ENCODE peak calls at places on chromosome X, in four cellular contexts. One of them, this sample, is unnamed.

GRCh38 chrX:16212024-16212423 is 44.7 kb downstream of the MAGEB17 start:
- DNase-seq in IMR-90: peak
- DNase-seq in H1: no peak
- DNase-seq in GM12878: no peak
- DNase-seq in this sample: no peak

GRCh38 chrX:39002466-39002865 is 201.2 kb downstream of the MID1IP1 start:
- DNase-seq in GM12878: no peak
- DNase-seq in H1: no peak
- DNase-seq in IMR-90: no peak
- DNase-seq in this sample: no peak

GRCh38 chrX:107659768-107660167 is 31.5 kb downstream of the PRPS1 start:
- DNase-seq in GM12878: no peak
- DNase-seq in H1: no peak
- DNase-seq in IMR-90: peak
- DNase-seq in this sample: peak

GRCh38 chrX:40068048-40068447 is 29.7 kb downstream of the BCOR start:
- DNase-seq in H1: no peak
- DNase-seq in GM12878: no peak
- DNase-seq in IMR-90: no peak
- DNase-seq in this sample: no peak

GRCh38 chrX:155767101-155767878 is 113.9 kb upstream of the VAMP7 start:
- DNase-seq in H1: peak
- DNase-seq in GM12878: peak
- DNase-seq in IMR-90: peak
- DNase-seq in this sample: peak

GRCh38 chrX:21840199-21840557 is 761 bp downstream of the MBTPS2 start:
- DNase-seq in IMR-90: peak
- DNase-seq in H1: no peak
- DNase-seq in GM12878: no peak
- DNase-seq in this sample: no peak

GRCh38 chrX:135327299-135327698 is 18.0 kb downstream of the ETDC start:
- DNase-seq in H1: no peak
- DNase-seq in IMR-90: peak
- DNase-seq in GM12878: no peak
- DNase-seq in this sample: no peak

GRCh38 chrX:110133735-110134370 is 130.9 kb downstream of the TMEM164 start:
- DNase-seq in GM12878: no peak
- DNase-seq in IMR-90: no peak
- DNase-seq in H1: no peak
- DNase-seq in this sample: no peak

GRCh38 chrX:153773741-153774575 is 6.9 kb upstream of the SRPK3 start:
- DNase-seq in GM12878: no peak
- DNase-seq in IMR-90: no peak
- DNase-seq in H1: no peak
- DNase-seq in this sample: no peak

GRCh38 chrX:153469811-153470410 is 465 bp downstream of the HAUS7 start:
- DNase-seq in GM12878: no peak
- DNase-seq in H1: no peak
- DNase-seq in IMR-90: peak
- DNase-seq in this sample: peak

GRCh38 chrX:72304877-72305276 is 837 bp downstream of the CITED1 start:
- DNase-seq in H1: no peak
- DNase-seq in IMR-90: no peak
- DNase-seq in GM12878: no peak
- DNase-seq in this sample: no peak

GRCh38 chrX:153719238-153719637 is 4.9 kb downstream of the BCAP31 start:
- DNase-seq in GM12878: no peak
- DNase-seq in IMR-90: no peak
- DNase-seq in H1: no peak
- DNase-seq in this sample: no peak

GRCh38 chrX:40685352-40685918 is 38.1 kb upstream of the CXorf38 start:
- DNase-seq in GM12878: no peak
- DNase-seq in IMR-90: no peak
- DNase-seq in H1: no peak
- DNase-seq in this sample: no peak

GRCh38 chrX:100408643-100409315 is 1.3 kb downstream of the PCDH19 start:
- DNase-seq in IMR-90: no peak
- DNase-seq in H1: no peak
- DNase-seq in GM12878: no peak
- DNase-seq in this sample: no peak

GRCh38 chrX:47562615-47563243 is 1.7 kb downstream of the ARAF start:
- DNase-seq in H1: no peak
- DNase-seq in IMR-90: no peak
- DNase-seq in GM12878: no peak
- DNase-seq in this sample: no peak

GRCh38 chrX:66074920-66075879 is 35.3 kb upstream of the VSIG4 start:
- DNase-seq in IMR-90: no peak
- DNase-seq in H1: no peak
- DNase-seq in GM12878: peak
- DNase-seq in this sample: peak

GRCh38 chrX:13153796-13154195 is 109.4 kb upstream of the FAM9C start:
- DNase-seq in H1: no peak
- DNase-seq in GM12878: no peak
- DNase-seq in IMR-90: peak
- DNase-seq in this sample: no peak

GRCh38 chrX:40651620-40652223 is 4.4 kb upstream of the CXorf38 start:
- DNase-seq in IMR-90: peak
- DNase-seq in GM12878: no peak
- DNase-seq in H1: no peak
- DNase-seq in this sample: peak

GRCh38 chrX:78024349-78025108 is 55.1 kb upstream of the PGAM4 start:
- DNase-seq in IMR-90: peak
- DNase-seq in GM12878: no peak
- DNase-seq in H1: no peak
- DNase-seq in this sample: peak
- TF ChIP-seq CHD1 in IMR-90: no peak
- TF ChIP-seq CHD1 in GM12878: no peak
- TF ChIP-seq CHD1 in H1: no peak
- TF ChIP-seq CHD1 in this sample: no peak

DNA sequence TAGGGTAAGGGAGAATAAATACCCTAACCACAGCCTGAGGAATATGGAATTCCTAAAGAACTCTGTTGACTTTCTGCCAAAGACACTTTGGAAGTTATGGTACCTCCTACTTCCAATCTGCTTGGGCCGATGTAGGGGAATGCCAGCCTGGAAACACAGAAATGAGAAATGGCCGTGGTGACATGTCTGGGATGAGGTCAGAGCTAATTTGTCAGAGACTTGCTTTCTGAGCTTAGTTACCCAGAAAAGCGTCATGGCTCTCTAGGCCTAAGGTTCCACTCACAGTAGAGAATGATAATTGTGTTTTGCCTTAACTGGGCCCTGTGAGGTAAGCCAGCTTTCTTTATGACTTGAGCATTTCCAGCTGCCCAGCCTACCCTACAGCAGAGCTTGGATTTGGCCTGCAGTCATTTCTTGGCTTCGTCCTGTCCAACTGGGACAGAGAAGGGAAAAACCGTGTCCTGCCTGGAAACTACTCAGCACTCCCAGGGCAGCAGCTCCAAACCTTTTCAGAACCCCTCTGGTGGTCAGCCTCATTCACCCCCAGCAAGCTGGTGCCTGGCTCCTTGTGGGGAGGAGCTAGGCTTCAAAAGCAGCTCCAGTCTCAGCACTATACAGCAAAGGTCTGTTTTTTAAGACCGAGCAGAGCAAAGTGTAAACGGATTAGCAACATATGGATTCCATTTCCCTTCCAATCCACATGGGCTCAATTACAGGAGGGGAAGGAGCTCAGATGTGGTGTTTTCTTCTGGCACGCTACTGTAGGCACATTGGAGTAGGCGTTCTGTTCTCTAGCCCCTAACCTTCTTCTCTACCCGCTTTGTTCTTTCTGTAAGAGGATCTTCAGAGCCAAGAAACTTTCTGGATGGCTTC is 92.2 kb downstream of the RLIM start:
- DNase-seq in H1: no peak
- DNase-seq in GM12878: no peak
- DNase-seq in IMR-90: peak
- DNase-seq in this sample: no peak
- TF ChIP-seq CHD1 in H1: no peak
- TF ChIP-seq CHD1 in GM12878: no peak
- TF ChIP-seq CHD1 in IMR-90: no peak
- TF ChIP-seq CHD1 in this sample: no peak

DNA sequence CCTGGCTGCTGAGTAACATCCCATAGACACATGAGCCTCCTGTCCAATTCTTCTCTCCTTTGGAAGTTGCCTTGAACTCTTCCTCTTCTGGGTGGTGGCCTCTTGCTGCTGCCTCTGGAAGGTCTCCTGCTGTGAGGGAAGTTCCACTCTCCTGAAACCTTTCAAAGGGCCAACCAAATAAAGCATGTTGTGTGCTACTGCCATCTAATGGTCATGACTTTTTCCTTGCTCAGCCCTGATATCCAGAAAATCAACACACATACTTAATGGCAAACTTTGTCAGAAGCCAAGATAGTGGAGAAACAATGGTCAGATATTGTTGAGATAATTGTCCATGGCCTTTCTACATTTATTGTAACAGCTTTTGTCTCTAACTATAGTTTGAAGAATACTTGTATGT is 19.1 kb upstream of the ZXDA start:
- DNase-seq in GM12878: no peak
- DNase-seq in IMR-90: peak
- DNase-seq in H1: no peak
- DNase-seq in this sample: no peak
- TF ChIP-seq CHD1 in GM12878: no peak
- TF ChIP-seq CHD1 in IMR-90: no peak
- TF ChIP-seq CHD1 in H1: no peak
- TF ChIP-seq CHD1 in this sample: no peak

DNA sequence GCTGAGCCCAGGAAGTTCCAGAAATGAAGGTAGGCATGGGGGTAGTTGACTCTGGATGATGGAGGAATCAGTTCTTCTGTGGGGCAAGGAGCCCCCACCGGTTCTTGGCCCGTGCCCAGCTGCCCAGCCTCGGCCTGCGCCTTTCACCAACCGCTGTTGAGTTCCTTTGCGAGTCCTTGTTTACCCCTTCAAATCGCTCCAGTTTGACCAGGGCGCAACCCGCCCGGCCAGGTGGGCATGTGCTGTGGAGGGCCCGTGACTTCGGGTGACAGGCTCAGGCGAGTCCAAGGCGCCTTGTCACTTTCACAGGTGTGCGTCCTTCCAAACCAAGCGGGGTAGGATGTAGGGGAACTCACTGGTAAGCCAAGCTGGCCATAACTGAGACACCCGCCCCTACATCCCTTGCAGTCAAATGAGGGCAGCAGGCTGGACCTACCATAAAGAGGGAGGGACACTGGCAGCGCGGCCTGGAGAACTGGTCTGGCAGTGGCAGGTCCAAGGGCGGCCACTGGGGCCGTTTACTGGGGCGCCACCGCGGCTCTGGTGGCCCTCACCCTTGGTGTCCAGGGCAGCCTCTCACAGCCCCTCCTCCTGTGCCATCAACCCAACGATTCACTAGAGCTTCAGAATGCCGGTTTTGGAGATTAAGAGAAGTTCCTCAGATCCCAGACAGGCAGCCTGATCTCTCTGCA is 160.3 kb upstream of the ZIC3 start:
- DNase-seq in H1: no peak
- DNase-seq in GM12878: no peak
- DNase-seq in IMR-90: no peak
- DNase-seq in this sample: no peak
- TF ChIP-seq CHD1 in H1: no peak
- TF ChIP-seq CHD1 in GM12878: no peak
- TF ChIP-seq CHD1 in IMR-90: no peak
- TF ChIP-seq CHD1 in this sample: no peak

GRCh38 chrX:574355-574754 is 56.2 kb upstream of the SHOX start:
- DNase-seq in IMR-90: no peak
- DNase-seq in H1: no peak
- DNase-seq in GM12878: no peak
- DNase-seq in this sample: no peak
- TF ChIP-seq CHD1 in IMR-90: no peak
- TF ChIP-seq CHD1 in H1: no peak
- TF ChIP-seq CHD1 in GM12878: no peak
- TF ChIP-seq CHD1 in this sample: no peak

GRCh38 chrX:23937100-23937499 is 29.3 kb downstream of the CXorf58 start:
- DNase-seq in GM12878: no peak
- DNase-seq in IMR-90: peak
- DNase-seq in H1: no peak
- DNase-seq in this sample: peak
- TF ChIP-seq CHD1 in GM12878: no peak
- TF ChIP-seq CHD1 in IMR-90: no peak
- TF ChIP-seq CHD1 in H1: no peak
- TF ChIP-seq CHD1 in this sample: no peak

DNA sequence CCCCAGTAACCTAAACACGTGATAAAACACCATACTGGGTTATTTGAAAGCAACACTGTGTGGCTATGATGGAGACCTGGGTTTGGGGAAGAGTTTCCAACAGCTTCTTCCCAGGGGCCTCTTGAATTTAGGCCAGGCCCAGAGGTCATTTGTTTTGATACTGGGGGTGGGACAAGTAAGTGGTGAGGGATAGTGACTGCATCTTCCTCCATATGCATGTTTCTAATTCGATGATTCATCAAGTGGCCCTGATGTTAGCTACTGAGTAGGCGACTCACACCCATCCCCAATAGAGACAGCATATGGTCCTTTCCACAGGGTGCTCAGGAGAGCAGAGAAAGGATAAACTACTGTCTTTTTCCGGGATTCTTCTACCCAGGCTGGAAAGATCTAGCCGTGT is 2.7 kb downstream of the NDP start:
- DNase-seq in H1: no peak
- DNase-seq in GM12878: no peak
- DNase-seq in IMR-90: peak
- DNase-seq in this sample: no peak
- TF ChIP-seq CHD1 in H1: no peak
- TF ChIP-seq CHD1 in GM12878: no peak
- TF ChIP-seq CHD1 in IMR-90: no peak
- TF ChIP-seq CHD1 in this sample: no peak

GRCh38 chrX:25191403-25191802 is 175.6 kb upstream of the ARX start:
- DNase-seq in H1: no peak
- DNase-seq in IMR-90: no peak
- DNase-seq in GM12878: no peak
- DNase-seq in this sample: peak
- TF ChIP-seq CHD1 in H1: no peak
- TF ChIP-seq CHD1 in IMR-90: no peak
- TF ChIP-seq CHD1 in GM12878: no peak
- TF ChIP-seq CHD1 in this sample: no peak